ENCODE peak calls at places on chromosome 15, in six cellular contexts. A is thyroid gland, S is heart left ventricle, Z is breast epithelium, W is colonic mucosa, N is astrocyte of the spinal cord. T is an unnamed sample.

GRCh38 chr15:87967951-87968350 is 288.6 kb downstream of the NTRK3 start:
- DNase-seq in A (no peak), S (no peak), Z (no peak), W (no peak), N (no peak), T (no peak)

GRCh38 chr15:31082771-31083393 is 18.6 kb downstream of the TRPM1 start:
- DNase-seq in A (no peak), S (no peak), Z (no peak), W (peak), N (no peak), T (no peak)

GRCh38 chr15:84960391-84961113 is 21.1 kb upstream of the PDE8A start:
- DNase-seq in A (no peak), S (peak), Z (no peak), W (no peak), N (peak), T (no peak)

GRCh38 chr15:49712846-49713450 is 92.1 kb downstream of the DTWD1 start:
- DNase-seq in A (peak), S (no peak), Z (no peak), W (no peak), N (no peak), T (no peak)

GRCh38 chr15:48963524-48964113 is at the start of gene SHC4:
- DNase-seq in A (peak), S (peak), Z (no peak), W (peak), N (peak), T (peak)

GRCh38 chr15:25094066-25094465 is 139.3 kb downstream of the SNRPN start:
- DNase-seq in A (no peak), S (no peak), Z (no peak), W (no peak), N (no peak), T (no peak)

GRCh38 chr15:70748281-70748747 is 15.0 kb downstream of the UACA start:
- DNase-seq in A (peak), S (peak), Z (peak), W (no peak), N (no peak), T (no peak)

GRCh38 chr15:66535056-66535455 is 29.9 kb downstream of the ZWILCH start:
- DNase-seq in A (no peak), S (no peak), Z (no peak), W (no peak), N (no peak), T (no peak)

GRCh38 chr15:76062282-76062681 is 2.5 kb downstream of the TMEM266 start:
- DNase-seq in A (no peak), S (no peak), Z (no peak), W (no peak), N (no peak), T (peak)

GRCh38 chr15:68229386-68230156 is at the start of gene CLN6:
- DNase-seq in A (peak), S (peak), Z (peak), W (peak), N (peak), T (peak)

GRCh38 chr15:39132071-39132470 is 448.8 kb upstream of the THBS1 start:
- DNase-seq in A (no peak), S (no peak), Z (no peak), W (no peak), N (no peak), T (peak)

GRCh38 chr15:29530966-29531365 is 261.3 kb upstream of the NSMCE3 start:
- DNase-seq in A (peak), S (no peak), Z (no peak), W (no peak), N (no peak), T (no peak)

GRCh38 chr15:87564666-87565065 is 691.9 kb downstream of the NTRK3 start:
- DNase-seq in A (no peak), S (no peak), Z (no peak), W (no peak), N (no peak), T (no peak)

DNA sequence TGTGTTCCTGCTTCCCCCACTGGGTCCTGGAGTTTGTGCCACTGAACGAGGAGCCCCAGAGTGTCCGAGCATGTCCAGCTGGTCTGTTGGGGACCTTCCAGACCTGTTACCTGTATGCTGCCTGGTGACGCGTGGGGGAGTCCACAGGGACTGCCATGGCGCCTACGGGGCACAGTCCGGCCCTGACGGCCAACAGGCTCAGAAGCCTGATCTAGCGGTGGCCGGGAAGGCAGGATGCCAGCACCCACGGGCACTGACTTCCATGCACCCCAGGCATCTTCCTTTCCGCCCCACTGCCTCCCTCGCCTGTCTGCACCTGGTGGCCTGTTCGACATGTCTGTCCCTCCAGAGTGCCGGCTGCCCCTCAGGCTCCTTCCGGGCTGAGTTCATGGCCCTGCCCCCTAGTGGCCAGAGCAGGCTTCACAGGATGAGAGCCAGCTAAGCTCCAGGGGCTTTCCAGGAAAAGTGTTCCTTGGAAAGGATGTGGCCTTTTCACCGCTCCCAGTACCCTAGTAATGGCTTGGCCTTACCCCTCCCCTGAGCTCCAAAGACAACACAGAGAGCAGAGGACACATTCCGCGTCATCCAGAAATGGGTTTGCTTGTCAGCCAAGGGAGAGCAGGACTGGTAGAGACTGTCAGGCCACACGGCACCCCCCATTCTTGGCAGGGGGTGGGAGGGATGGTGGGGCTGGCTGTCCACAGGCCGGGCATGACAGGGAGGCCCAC is 35.7 kb downstream of the NGRN start:
- DNase-seq in A (peak), S (peak), Z (no peak), W (peak), N (peak), T (peak)
- TF ChIP-seq CTCF in A (peak), S (peak), Z (peak), W (peak), N (peak), T (peak)

DNA sequence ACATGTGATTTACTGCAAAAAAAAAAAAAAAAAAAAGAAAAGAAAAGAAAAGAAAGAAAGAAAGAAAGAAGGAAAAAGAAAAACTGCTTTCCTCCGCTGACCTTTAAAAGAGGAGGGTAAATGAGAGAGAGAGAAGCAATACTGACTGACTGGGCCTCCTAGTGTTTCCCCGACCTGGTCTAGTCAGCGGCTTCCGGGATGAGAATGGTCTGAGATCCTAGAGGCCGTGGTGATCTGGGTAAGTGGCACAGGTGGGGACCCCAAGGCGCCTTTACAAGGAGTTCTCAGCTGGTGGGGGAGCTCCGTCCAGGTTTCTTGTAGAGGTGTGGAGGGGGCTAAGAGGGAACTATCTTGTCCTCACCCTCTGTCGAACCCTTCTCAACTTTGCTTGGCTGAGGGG is 223.1 kb downstream of the MEIS2 start:
- DNase-seq in A (no peak), S (no peak), Z (no peak), W (no peak), N (no peak), T (no peak)
- H3K4me3 ChIP-seq in A (no peak), S (no peak), Z (no peak), W (no peak), N (no peak), T (no peak)

GRCh38 chr15:83436513-83437158 is 10.5 kb upstream of the SH3GL3 start:
- DNase-seq in A (no peak), S (no peak), Z (no peak), W (no peak), N (peak), T (peak)
- TF ChIP-seq CTCF in A (no peak), S (peak), Z (no peak), W (no peak), N (peak), T (peak)

GRCh38 chr15:80549712-80550111 is 145.4 kb upstream of the ABHD17C start:
- DNase-seq in A (no peak), S (no peak), Z (no peak), W (no peak), N (no peak), T (no peak)
- H3K4me3 ChIP-seq in A (no peak), S (no peak), Z (no peak), W (no peak), N (peak), T (no peak)

GRCh38 chr15:52232327-52232726 is 41.1 kb upstream of the GNB5 start:
- DNase-seq in A (no peak), S (no peak), Z (no peak), W (no peak), N (no peak), T (no peak)
- TF ChIP-seq CTCF in A (no peak), S (no peak), Z (no peak), W (no peak), N (no peak), T (no peak)

GRCh38 chr15:36878745-36879262 is 221.5 kb downstream of the MEIS2 start:
- DNase-seq in A (no peak), S (no peak), Z (no peak), W (no peak), N (no peak), T (no peak)
- H3K4me3 ChIP-seq in A (no peak), S (no peak), Z (no peak), W (no peak), N (no peak), T (no peak)

GRCh38 chr15:74240002-74240568 is 4.0 kb downstream of the CCDC33 start:
- DNase-seq in A (peak), S (peak), Z (peak), W (peak), N (peak), T (peak)
- TF ChIP-seq CTCF in A (no peak), S (peak), Z (peak), W (peak), N (peak), T (peak)

GRCh38 chr15:41944313-41944940 is 27.9 kb downstream of the EHD4 start:
- DNase-seq in A (peak), S (peak), Z (peak), W (no peak), N (peak), T (peak)

GRCh38 chr15:41942886-41943285 is 29.5 kb downstream of the EHD4 start:
- DNase-seq in A (no peak), S (no peak), Z (peak), W (no peak), N (no peak), T (no peak)

GRCh38 chr15:41941644-41942415 is 30.5 kb downstream of the EHD4 start:
- DNase-seq in A (no peak), S (no peak), Z (no peak), W (no peak), N (no peak), T (no peak)

GRCh38 chr15:41945221-41945620 is 27.1 kb downstream of the EHD4 start:
- DNase-seq in A (no peak), S (peak), Z (no peak), W (no peak), N (no peak), T (no peak)

GRCh38 chr15:41943543-41944312 is 28.6 kb downstream of the EHD4 start:
- DNase-seq in A (no peak), S (no peak), Z (peak), W (no peak), N (no peak), T (no peak)
- H3K4me3 ChIP-seq in A (no peak), S (no peak), Z (no peak), W (no peak), N (no peak), T (no peak)

GRCh38 chr15:92683511-92683834 is 27.9 kb upstream of the FAM174B start:
- DNase-seq in A (peak), S (peak), Z (no peak), W (peak), N (peak), T (peak)
- TF ChIP-seq CTCF in A (peak), S (peak), Z (peak), W (no peak), N (peak), T (no peak)

DNA sequence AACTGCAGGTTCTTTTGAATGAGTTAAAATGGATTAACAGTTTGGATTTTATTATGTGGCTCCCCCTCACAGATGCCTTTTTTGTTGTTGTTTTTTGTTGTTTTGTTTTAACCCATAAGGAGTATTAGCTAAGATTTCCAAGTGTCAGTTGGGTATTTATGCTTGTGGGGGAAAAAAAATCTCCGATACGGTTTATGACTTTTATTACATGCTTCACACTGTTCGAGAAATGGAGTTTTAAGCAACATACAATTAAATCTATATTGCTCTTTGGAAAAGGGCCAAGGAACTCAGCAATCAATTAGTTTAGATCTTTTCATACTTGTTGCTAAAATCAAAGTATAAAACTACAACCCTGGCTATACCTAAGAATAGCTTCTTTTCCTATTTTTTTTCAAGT is 15.9 kb downstream of the NR2F2 start:
- DNase-seq in A (no peak), S (no peak), Z (no peak), W (no peak), N (peak), T (peak)
- H3K4me3 ChIP-seq in A (peak), S (peak), Z (peak), W (no peak), N (peak), T (peak)